ENCODE peak calls at places on chromosomes 4 and X, in seven cellular contexts. N is epithelial cell of esophagus, S is WTC11, T is GM20000, G is activated B cell treated with CpG ODN at 0.5 μM for 24 hours, B is right atrium auricular region, R is heart right ventricle. F is an unnamed sample.

GRCh38 chr4:184802203-184803015 is 23.4 kb downstream of the ACSL1 start:
- DNase-seq in N (no peak), S (no peak), T (no peak), G (no peak), B (no peak), R (no peak), F (no peak)

GRCh38 chrX:21382715-21383114 is 8.5 kb downstream of the CNKSR2 start:
- DNase-seq in N (no peak), S (no peak), T (no peak), G (no peak), B (no peak), R (no peak), F (no peak)

GRCh38 chr4:110190249-110190648 is 8.2 kb downstream of the ELOVL6 start:
- DNase-seq in N (peak), S (no peak), T (no peak), G (no peak), B (no peak), R (no peak), F (no peak)

GRCh38 chr4:52718123-52718522 is 33.1 kb downstream of the ERVMER34-1 start:
- DNase-seq in N (peak), S (no peak), T (no peak), G (no peak), B (no peak), R (no peak), F (no peak)

GRCh38 chrX:150227321-150227860 is 135.7 kb upstream of the MAMLD1 start:
- DNase-seq in N (no peak), S (no peak), T (no peak), G (no peak), B (peak), R (no peak), F (no peak)

GRCh38 chrX:133185119-133185518 is 33.0 kb downstream of the TFDP3 start:
- DNase-seq in N (no peak), S (no peak), T (no peak), G (no peak), B (no peak), R (no peak), F (no peak)

GRCh38 chr4:39587881-39588280 is 50.8 kb downstream of the SMIM14 start:
- DNase-seq in N (peak), S (no peak), T (no peak), G (no peak), B (no peak), R (no peak), F (no peak)

GRCh38 chr4:96912731-96913130 is 1072.8 kb downstream of the PDHA2 start:
- DNase-seq in N (no peak), S (no peak), T (no peak), G (no peak), B (no peak), R (no peak), F (no peak)

GRCh38 chrX:20329435-20329834 is 62.7 kb upstream of the RPS6KA3 start:
- DNase-seq in N (no peak), S (no peak), T (no peak), G (no peak), B (no peak), R (no peak), F (no peak)

GRCh38 chrX:56728752-56729151 is 291 bp upstream of the NBDY start:
- DNase-seq in N (peak), S (no peak), T (peak), G (no peak), B (no peak), R (no peak), F (no peak)

GRCh38 chr4:20464381-20464780 is 212.7 kb downstream of the SLIT2 start:
- DNase-seq in N (peak), S (no peak), T (no peak), G (no peak), B (no peak), R (no peak), F (no peak)

GRCh38 chr4:185915271-185915670 is 103.3 kb upstream of the SORBS2 start:
- DNase-seq in N (no peak), S (no peak), T (no peak), G (no peak), B (no peak), R (no peak), F (no peak)

GRCh38 chr4:56261027-56261426 is 126.3 kb downstream of the AASDH start:
- DNase-seq in N (no peak), S (no peak), T (peak), G (no peak), B (no peak), R (no peak), F (no peak)

GRCh38 chrX:20066968-20067708 is 49.6 kb downstream of the MAP7D2 start:
- DNase-seq in N (peak), S (no peak), T (peak), G (no peak), B (no peak), R (no peak), F (no peak)

GRCh38 chrX:38817004-38817703 is 15.9 kb downstream of the MID1IP1 start:
- DNase-seq in N (peak), S (peak), T (peak), G (no peak), B (no peak), R (peak), F (no peak)

GRCh38 chr4:156779046-156779445 is 192.6 kb downstream of the PDGFC start:
- DNase-seq in N (peak), S (no peak), T (no peak), G (no peak), B (no peak), R (no peak), F (no peak)

GRCh38 chrX:39508300-39508692 is 589.5 kb downstream of the BCOR start:
- DNase-seq in N (no peak), S (no peak), T (no peak), G (no peak), B (no peak), R (no peak), F (no peak)

GRCh38 chr4:127162741-127163140 is 470.0 kb upstream of the INTU start:
- DNase-seq in N (peak), S (no peak), T (no peak), G (no peak), B (no peak), R (no peak), F (no peak)

GRCh38 chrX:56802921-56803848 is 74.1 kb downstream of the NBDY start:
- DNase-seq in N (peak), S (peak), T (no peak), G (no peak), B (peak), R (peak), F (no peak)

GRCh38 chrX:28581522-28581921 is 5.7 kb upstream of the IL1RAPL1 start:
- DNase-seq in N (no peak), S (no peak), T (no peak), G (no peak), B (no peak), R (no peak), F (no peak)

GRCh38 chrX:78123190-78123589 is 16.3 kb downstream of the TAF9B start:
- DNase-seq in N (peak), S (no peak), T (no peak), G (no peak), B (no peak), R (no peak), F (no peak)

DNA sequence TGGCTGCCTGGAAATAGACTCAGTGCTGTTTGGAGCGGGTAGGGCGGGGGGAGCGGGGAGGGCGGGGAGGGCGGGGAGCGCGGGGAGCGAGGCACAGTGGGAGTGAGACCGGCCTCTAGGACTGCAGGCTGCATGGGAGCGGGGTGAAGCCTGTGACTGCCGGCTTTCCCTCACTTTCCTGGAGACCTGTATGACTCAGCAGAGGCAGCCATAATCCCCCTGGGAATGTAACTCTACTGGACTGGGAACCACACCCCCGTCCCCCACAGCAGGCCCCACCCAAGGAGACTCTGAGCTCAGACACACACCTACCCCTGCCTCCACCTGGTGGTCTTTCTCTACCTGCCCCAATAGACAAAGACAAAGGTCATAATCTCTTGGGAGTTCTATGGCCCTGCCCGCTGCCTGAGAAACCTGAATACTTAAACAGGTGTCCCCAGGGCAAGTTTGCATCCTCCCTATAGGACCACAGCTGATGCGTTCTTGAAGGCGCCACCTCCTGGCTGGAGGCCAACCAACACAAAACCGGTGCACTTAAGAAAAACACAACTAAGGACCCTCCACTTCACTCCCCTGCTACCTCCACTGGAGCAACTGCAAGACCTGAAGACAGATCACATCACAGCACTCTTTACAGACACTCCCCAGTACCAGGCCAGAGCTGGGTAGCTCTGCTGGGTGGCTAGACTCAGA is 18.0 kb downstream of the HDAC8 start:
- DNase-seq in N (peak), S (peak), T (no peak), G (no peak), B (no peak), R (peak), F (no peak)
- TF ChIP-seq CTCF in N (no peak), S (no peak), T (no peak), G (no peak), B (no peak), R (no peak), F (no peak)

DNA sequence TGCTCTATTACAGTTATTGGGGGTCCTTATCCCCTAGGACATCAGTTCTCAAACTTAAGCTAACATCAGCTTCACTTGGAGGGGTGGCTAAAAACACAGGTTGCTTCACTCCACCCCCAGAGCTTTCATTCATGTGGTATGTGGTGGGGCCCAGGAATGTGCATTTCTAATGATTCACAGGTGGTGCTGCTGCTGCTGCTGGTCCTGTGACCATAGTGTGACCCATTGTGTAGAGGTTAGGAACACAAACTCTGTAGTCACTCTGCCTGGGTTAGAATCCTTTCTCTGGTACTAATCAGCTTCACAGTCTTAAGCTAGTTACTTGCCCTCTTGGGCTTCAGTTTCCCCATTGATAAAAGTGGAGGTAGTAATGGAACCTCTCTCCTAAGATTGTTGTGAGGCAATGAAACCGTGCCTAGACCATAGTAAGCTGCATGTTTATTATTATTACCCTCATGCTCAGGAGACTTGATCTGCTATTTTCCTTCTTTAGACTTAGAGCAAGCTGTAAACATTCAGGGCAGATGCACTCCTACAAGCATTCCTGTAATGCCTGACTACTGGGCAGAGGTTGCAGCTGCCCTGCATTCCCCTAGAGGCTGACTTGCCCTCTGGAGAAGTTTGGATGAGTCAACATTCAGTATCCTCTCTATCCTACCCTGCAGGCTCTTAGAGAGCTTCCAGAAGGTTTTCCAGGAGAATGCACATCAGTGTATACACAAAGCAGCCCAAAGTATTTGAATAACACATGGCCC is 94.1 kb upstream of the ACSL4 start:
- DNase-seq in N (peak), S (no peak), T (no peak), G (no peak), B (no peak), R (no peak), F (no peak)
- TF ChIP-seq CTCF in N (no peak), S (no peak), T (no peak), G (no peak), B (no peak), R (no peak), F (no peak)

GRCh38 chrX:68807818-68808217 is 21.0 kb upstream of the EFNB1 start:
- DNase-seq in N (no peak), S (peak), T (no peak), G (no peak), B (no peak), R (no peak), F (no peak)

DNA sequence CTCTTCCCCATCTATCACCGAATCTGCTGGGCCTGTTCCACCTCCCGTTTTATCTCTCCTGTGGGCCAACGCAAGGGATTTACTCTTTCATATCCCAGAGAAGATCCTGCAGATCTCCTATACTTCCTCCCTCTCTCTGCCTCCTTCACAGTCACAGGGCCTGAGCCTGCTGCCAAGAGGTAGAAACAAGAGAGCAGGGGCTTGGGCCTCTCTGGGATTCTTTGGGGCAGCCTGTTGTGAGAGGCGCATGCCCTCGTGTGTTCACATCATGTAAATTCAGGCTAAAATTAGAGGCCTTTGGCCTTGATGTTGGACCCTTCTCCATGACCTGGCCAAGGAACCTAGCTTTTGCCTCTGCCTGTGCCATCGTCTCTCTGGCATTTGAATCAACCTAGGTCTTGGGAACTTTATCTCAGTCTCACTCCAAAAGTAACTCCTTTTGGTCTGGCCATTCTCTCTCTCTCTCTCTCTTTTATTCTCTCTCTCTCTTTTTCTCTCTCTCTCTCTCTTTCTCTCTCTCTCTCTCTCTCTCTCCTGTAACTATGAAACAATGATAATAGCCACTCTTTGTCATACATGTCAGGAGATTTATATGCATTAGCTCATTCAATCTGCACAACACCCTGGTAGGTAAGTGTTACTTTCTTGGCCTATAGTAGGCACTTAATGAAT is 20.0 kb upstream of the EFNB1 start:
- DNase-seq in N (no peak), S (peak), T (no peak), G (no peak), B (no peak), R (peak), F (no peak)
- TF ChIP-seq CTCF in N (peak), S (no peak), T (no peak), G (no peak), B (peak), R (peak), F (no peak)

GRCh38 chr4:11489449-11490083 is 60.9 kb upstream of the HS3ST1 start:
- DNase-seq in N (peak), S (no peak), T (no peak), G (no peak), B (no peak), R (no peak), F (peak)

GRCh38 chr4:11487139-11487538 is 58.4 kb upstream of the HS3ST1 start:
- DNase-seq in N (no peak), S (no peak), T (no peak), G (no peak), B (no peak), R (no peak), F (no peak)

GRCh38 chr4:11485926-11486325 is 57.2 kb upstream of the HS3ST1 start:
- DNase-seq in N (no peak), S (no peak), T (no peak), G (no peak), B (no peak), R (no peak), F (no peak)

GRCh38 chr4:11487876-11488545 is 59.3 kb upstream of the HS3ST1 start:
- DNase-seq in N (peak), S (no peak), T (no peak), G (no peak), B (no peak), R (no peak), F (no peak)

DNA sequence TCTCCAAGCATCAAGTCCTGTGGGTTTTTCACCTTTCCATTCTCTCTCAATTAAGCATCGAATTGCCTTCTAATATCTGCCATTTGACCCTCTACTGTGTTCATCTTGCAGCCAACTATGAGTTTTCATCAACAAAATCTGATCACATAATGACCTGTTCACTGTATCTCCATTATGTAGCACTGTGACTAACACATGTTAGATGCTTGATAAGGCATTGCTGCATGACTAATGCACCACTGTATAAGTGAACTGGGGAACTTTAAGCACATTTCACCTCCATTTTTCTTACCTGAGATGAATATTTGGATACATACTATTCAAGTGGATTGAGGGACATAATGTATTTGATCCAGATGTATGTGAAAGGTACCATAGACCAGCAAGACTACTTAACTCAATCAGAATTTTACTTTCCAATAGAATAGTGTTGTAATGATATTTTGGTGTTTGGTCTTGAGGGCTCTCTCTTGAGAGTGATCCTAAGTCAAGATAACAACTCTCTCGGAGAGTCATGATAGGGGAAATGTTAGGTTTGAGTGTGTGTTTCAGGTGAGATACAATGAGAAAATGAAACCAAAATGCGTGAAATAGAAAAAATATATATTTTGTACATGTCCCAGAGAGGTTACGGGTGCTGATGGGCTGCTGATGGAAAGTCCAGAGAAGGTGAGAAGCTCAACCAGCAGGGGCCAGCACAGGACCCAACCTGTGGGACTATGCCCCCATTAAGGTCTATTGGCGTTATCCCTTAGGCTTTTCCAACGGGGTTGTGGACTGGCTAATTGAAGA is 60.2 kb upstream of the HS3ST1 start:
- DNase-seq in N (peak), S (no peak), T (no peak), G (no peak), B (no peak), R (no peak), F (no peak)
- TF ChIP-seq CTCF in N (no peak), S (no peak), T (no peak), G (no peak), B (no peak), R (no peak), F (no peak)

DNA sequence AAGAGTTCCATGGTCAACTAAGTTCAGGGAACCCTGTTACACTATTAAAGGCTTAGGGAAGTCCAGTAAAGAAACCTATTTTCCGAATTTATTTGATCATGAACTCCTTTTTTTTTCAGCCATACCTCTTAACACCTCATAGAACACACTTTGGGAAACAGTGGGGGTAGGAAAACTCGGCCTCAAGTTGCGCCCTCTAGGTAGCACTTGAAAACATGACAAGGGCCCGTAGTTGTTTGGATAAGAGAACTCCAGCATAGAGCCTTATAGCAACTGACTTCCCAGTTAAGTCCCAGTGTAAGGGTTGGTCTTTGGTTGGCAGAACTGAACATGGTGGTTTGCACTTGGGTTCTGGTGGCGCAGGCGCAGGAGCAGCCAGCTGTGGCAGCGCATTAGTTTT is 14.4 kb downstream of the OGT start:
- DNase-seq in N (no peak), S (no peak), T (no peak), G (no peak), B (no peak), R (no peak), F (no peak)
- TF ChIP-seq CTCF in N (no peak), S (no peak), T (no peak), G (no peak), B (no peak), R (no peak), F (no peak)

DNA sequence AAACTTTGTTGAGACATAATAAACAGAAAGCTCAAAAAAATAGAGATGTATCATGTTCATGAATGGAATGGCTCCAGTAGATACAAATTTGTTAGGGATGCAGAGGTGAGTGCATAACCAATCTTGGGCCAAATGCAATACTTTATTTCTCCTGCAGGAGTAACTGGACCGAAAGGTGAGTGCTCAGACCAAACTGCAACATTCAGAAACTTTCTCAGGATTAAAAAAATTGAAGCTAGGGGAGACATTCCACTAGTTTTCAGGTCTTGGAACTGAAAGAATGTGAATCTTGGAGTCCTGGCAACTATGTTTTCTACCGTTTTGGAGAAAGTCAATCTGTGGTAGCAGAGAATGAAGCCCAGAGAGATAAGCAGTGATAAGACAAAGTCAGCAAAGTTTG is 21.2 kb upstream of the LCORL start:
- DNase-seq in N (no peak), S (no peak), T (no peak), G (no peak), B (no peak), R (no peak), F (no peak)
- TF ChIP-seq CTCF in N (peak), S (peak), T (no peak), G (no peak), B (peak), R (no peak), F (peak)